ENCODE peak calls at places on chromosomes 6 and 20, in ten cellular contexts. K is dorsolateral prefrontal cortex; Z is B cell; U is GM12864; P is epithelial cell of esophagus; Y is neural progenitor cell; R is glutamatergic neuron; C is OCI-LY7; B is progenitor cell of endocrine pancreas; E is CD4-positive, alpha-beta T cell. J is an unnamed sample.

GRCh38 chr6:161361529-161361928 is 87.7 kb upstream of the AGPAT4 start:
- DNase-seq in E (no peak), R (no peak), C (no peak), B (no peak), Z (no peak), K (no peak), Y (no peak), P (no peak), U (no peak), J (no peak)

GRCh38 chr6:148971027-148971927 is 224.4 kb downstream of the UST start:
- DNase-seq in R (no peak), U (no peak), E (no peak), Y (no peak), P (peak), B (no peak), C (no peak), Z (no peak), K (no peak), J (no peak)

GRCh38 chr20:19975901-19976300 is 41.3 kb upstream of the NAA20 start:
- DNase-seq in U (no peak), E (no peak), R (no peak), K (no peak), C (no peak), Y (no peak), P (peak), B (no peak), Z (no peak), J (no peak)

GRCh38 chr20:39264506-39265172 is 302.5 kb downstream of the DHX35 start:
- DNase-seq in B (peak), Y (peak), K (peak), C (peak), E (no peak), Z (peak), P (peak), U (peak), R (peak), J (peak)

GRCh38 chr6:2970753-2971419 is 481 bp downstream of the SERPINB6 start:
- DNase-seq in E (no peak), K (peak), C (no peak), P (peak), U (no peak), B (no peak), R (peak), Y (peak), Z (peak), J (peak)

GRCh38 chr20:21396921-21397340 is 395 bp downstream of the NKX2-4 start:
- DNase-seq in E (no peak), P (peak), R (peak), B (peak), K (no peak), Y (peak), Z (peak), U (no peak), C (no peak), J (peak)

GRCh38 chr20:328596-329324 is 3.4 kb downstream of the SOX12 start:
- DNase-seq in K (no peak), R (no peak), C (no peak), Z (peak), Y (no peak), B (no peak), P (no peak), E (no peak), U (no peak), J (no peak)

GRCh38 chr6:20234136-20234535 is 21.9 kb upstream of the MBOAT1 start:
- DNase-seq in Y (no peak), P (no peak), C (no peak), U (no peak), E (no peak), R (no peak), B (no peak), K (no peak), Z (no peak), J (no peak)

GRCh38 chr6:41439524-41440418 is 104.4 kb downstream of the NCR2 start:
- DNase-seq in C (peak), E (no peak), Z (peak), Y (no peak), R (no peak), B (no peak), K (no peak), U (peak), P (no peak), J (peak)

GRCh38 chr20:51494241-51495110 is 48.0 kb downstream of the NFATC2 start:
- DNase-seq in B (no peak), E (no peak), K (no peak), Y (no peak), R (no peak), U (no peak), C (no peak), P (no peak), Z (peak), J (no peak)

GRCh38 chr6:106807946-106808611 is 166.4 kb downstream of the CD24 start:
- DNase-seq in B (no peak), E (no peak), R (no peak), P (no peak), U (no peak), Z (no peak), K (no peak), C (peak), Y (no peak), J (no peak)

GRCh38 chr6:10556496-10557391 is 35.6 kb downstream of the GCNT2 start:
- DNase-seq in Y (no peak), B (no peak), Z (no peak), E (no peak), R (no peak), P (no peak), K (no peak), C (no peak), U (no peak), J (no peak)

GRCh38 chr6:44539701-44540100 is 152.2 kb downstream of the CDC5L start:
- DNase-seq in P (peak), U (no peak), Z (no peak), K (no peak), C (no peak), E (no peak), R (no peak), Y (no peak), B (no peak), J (no peak)

GRCh38 chr6:93727447-93727846 is 308.1 kb upstream of the EPHA7 start:
- DNase-seq in K (no peak), R (no peak), U (no peak), Z (no peak), P (no peak), B (no peak), C (no peak), E (no peak), Y (no peak), J (no peak)

GRCh38 chr20:33919653-33920052 is 74.1 kb upstream of the RALY start:
- DNase-seq in P (no peak), B (no peak), R (no peak), K (no peak), E (no peak), U (no peak), Z (peak), C (no peak), Y (no peak), J (no peak)

GRCh38 chr6:149884215-149884614 is 13.7 kb downstream of the RAET1E start:
- DNase-seq in R (no peak), B (no peak), Z (no peak), K (no peak), E (no peak), C (no peak), P (peak), U (no peak), Y (peak), J (no peak)

GRCh38 chr6:52263709-52264320 is 19.5 kb upstream of the IL17F start:
- DNase-seq in K (peak), B (peak), Y (peak), P (peak), E (peak), R (peak), Z (peak), C (peak), U (no peak), J (peak)

GRCh38 chr20:19735446-19735845 is 22.6 kb upstream of the RIN2 start:
- DNase-seq in U (no peak), Z (no peak), Y (no peak), B (no peak), K (no peak), E (no peak), R (peak), P (peak), C (no peak), J (no peak)

GRCh38 chr6:30325873-30326445 is 768 bp upstream of the TRIM39 start:
- DNase-seq in E (no peak), Y (peak), K (no peak), R (peak), Z (peak), U (no peak), B (peak), C (peak), P (peak), J (no peak)

GRCh38 chr20:20679306-20679705 is 33.1 kb downstream of the RALGAPA2 start:
- DNase-seq in P (no peak), C (no peak), Z (no peak), Y (no peak), K (no peak), U (no peak), E (no peak), R (no peak), B (no peak), J (no peak)

GRCh38 chr6:108133594-108134179 is 32.1 kb upstream of the NR2E1 start:
- DNase-seq in K (peak), E (no peak), U (no peak), R (peak), Y (peak), B (peak), Z (peak), C (no peak), P (peak), J (no peak)

GRCh38 chr6:107866606-107867301 is 42.6 kb upstream of the SCML4 start:
- DNase-seq in K (no peak), B (no peak), P (peak), E (no peak), R (no peak), U (no peak), Z (peak), C (peak), Y (peak), J (peak)

GRCh38 chr20:58330692-58331091 is 21.2 kb downstream of the RAB22A start:
- DNase-seq in B (no peak), E (no peak), K (no peak), P (no peak), C (no peak), U (no peak), Z (no peak), Y (no peak), R (no peak), J (no peak)

GRCh38 chr6:111057074-111057752 is 30.1 kb upstream of the SLC16A10 start:
- DNase-seq in Y (peak), R (no peak), P (peak), B (no peak), Z (peak), E (peak), K (peak), C (peak), U (peak), J (peak)

GRCh38 chr6:109867009-109867969 is 110.8 kb upstream of the GPR6 start:
- DNase-seq in B (no peak), U (no peak), K (peak), E (no peak), Z (no peak), R (no peak), C (no peak), Y (no peak), P (no peak), J (no peak)

GRCh38 chr6:109867970-109868358 is 110.1 kb upstream of the GPR6 start:
- DNase-seq in Y (no peak), R (no peak), B (no peak), C (no peak), Z (no peak), U (no peak), K (no peak), P (no peak), E (no peak), J (no peak)

GRCh38 chr6:109869398-109870165 is 108.5 kb upstream of the GPR6 start:
- DNase-seq in K (peak), Z (no peak), C (no peak), R (no peak), U (no peak), P (no peak), Y (no peak), B (no peak), E (no peak), J (no peak)

GRCh38 chr6:109864050-109864449 is 114.1 kb upstream of the GPR6 start:
- DNase-seq in E (no peak), U (no peak), B (no peak), C (no peak), Y (no peak), Z (no peak), P (no peak), K (no peak), R (no peak), J (no peak)

GRCh38 chr6:109865968-109866367 is 112.1 kb upstream of the GPR6 start:
- DNase-seq in P (no peak), E (no peak), U (no peak), C (no peak), K (no peak), Z (no peak), Y (no peak), R (no peak), B (no peak), J (no peak)
- TF ChIP-seq CTCF in P (no peak), E (no peak), U (peak), C (peak), K (no peak), Z (no peak), Y (no peak), R (no peak), B (no peak), J (no peak)

DNA sequence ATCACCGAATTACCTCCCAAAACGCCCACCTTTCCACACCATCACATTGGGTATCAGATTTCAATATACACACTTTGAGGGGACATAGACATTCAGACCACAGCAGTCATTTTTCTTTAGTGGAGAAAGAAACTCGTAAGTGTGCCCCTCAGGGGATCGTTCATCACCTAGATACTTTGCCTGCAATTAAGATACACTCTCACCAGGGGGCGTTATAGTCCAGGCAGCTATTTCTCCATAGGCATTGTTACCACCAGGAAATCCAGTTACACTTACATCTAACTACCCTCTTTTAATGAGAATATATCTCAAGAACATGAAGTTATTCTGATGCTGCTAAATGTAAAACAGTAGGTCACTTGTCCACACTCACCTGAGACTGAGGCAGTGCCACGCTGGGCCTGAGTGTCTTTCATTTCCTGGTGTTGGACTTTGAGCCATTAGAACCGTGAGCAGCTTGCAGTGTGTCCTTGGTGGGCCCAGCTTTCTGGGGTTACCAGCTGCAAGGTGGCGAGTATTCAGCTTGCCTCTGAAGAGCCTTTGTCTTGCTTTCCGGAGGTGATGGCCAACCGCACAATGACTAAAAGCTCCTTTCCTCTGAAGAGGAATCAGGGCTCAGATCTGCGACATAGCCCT is 35.1 kb upstream of the UNC93A start:
- DNase-seq in K (no peak), E (no peak), P (no peak), C (no peak), Z (no peak), Y (no peak), R (no peak), U (no peak), B (no peak), J (no peak)
- TF ChIP-seq CTCF in K (no peak), E (no peak), P (no peak), C (peak), Z (no peak), Y (peak), R (peak), U (peak), B (no peak), J (no peak)

GRCh38 chr6:32845381-32845884 is 1.6 kb upstream of the PSMB8 start:
- DNase-seq in R (no peak), C (peak), K (no peak), U (no peak), P (no peak), Z (peak), E (no peak), Y (no peak), B (no peak), J (peak)

GRCh38 chr6:32844839-32845372 is 1.1 kb upstream of the PSMB8 start:
- DNase-seq in K (no peak), E (no peak), Z (no peak), Y (no peak), R (no peak), P (no peak), U (no peak), B (no peak), C (no peak), J (no peak)

GRCh38 chr6:32843321-32843978 is 397 bp downstream of the PSMB8 start:
- DNase-seq in E (no peak), K (no peak), B (no peak), Z (peak), U (no peak), C (peak), P (no peak), Y (no peak), R (peak), J (no peak)

GRCh38 chr6:32842690-32843089 is 1.2 kb downstream of the PSMB8 start:
- DNase-seq in P (no peak), K (no peak), C (no peak), Y (no peak), B (no peak), U (no peak), Z (no peak), E (no peak), R (no peak), J (no peak)

GRCh38 chr6:32843979-32844838 is at the start of gene PSMB8:
- DNase-seq in U (peak), K (peak), P (peak), Z (peak), Y (peak), B (peak), C (peak), E (peak), R (peak), J (peak)
- TF ChIP-seq CTCF in U (no peak), K (peak), P (peak), Z (no peak), Y (no peak), B (no peak), C (peak), E (no peak), R (no peak), J (no peak)

GRCh38 chr6:165770430-165771082 is 107.5 kb upstream of the PDE10A start:
- DNase-seq in E (no peak), P (peak), C (no peak), K (no peak), Z (no peak), R (no peak), Y (no peak), B (no peak), U (no peak), J (no peak)
- TF ChIP-seq CTCF in E (no peak), P (no peak), C (no peak), K (no peak), Z (no peak), R (no peak), Y (no peak), B (no peak), U (no peak), J (no peak)

GRCh38 chr6:280775-281468 is 11.4 kb upstream of the DUSP22 start:
- DNase-seq in Y (no peak), E (no peak), B (no peak), C (no peak), R (no peak), U (no peak), K (no peak), Z (no peak), P (no peak), J (no peak)

GRCh38 chr6:279630-280029 is 12.7 kb upstream of the DUSP22 start:
- DNase-seq in U (no peak), C (no peak), Z (no peak), E (no peak), P (no peak), B (no peak), Y (no peak), K (no peak), R (no peak), J (no peak)

GRCh38 chr6:277746-278145 is 14.5 kb upstream of the DUSP22 start:
- DNase-seq in R (no peak), P (no peak), Z (no peak), C (no peak), B (no peak), K (no peak), U (no peak), E (no peak), Y (no peak), J (no peak)

GRCh38 chr6:281469-282103 is 10.7 kb upstream of the DUSP22 start:
- DNase-seq in R (no peak), U (no peak), Z (no peak), Y (no peak), B (no peak), E (no peak), P (no peak), C (no peak), K (no peak), J (no peak)

GRCh38 chr6:278494-278893 is 13.8 kb upstream of the DUSP22 start:
- DNase-seq in U (no peak), K (no peak), B (no peak), E (no peak), Y (no peak), Z (no peak), R (no peak), P (no peak), C (no peak), J (no peak)
- TF ChIP-seq CTCF in U (no peak), K (no peak), B (no peak), E (no peak), Y (no peak), Z (no peak), R (no peak), P (no peak), C (no peak), J (no peak)

GRCh38 chr6:33771342-33772113 is 17.4 kb downstream of the LEMD2 start:
- DNase-seq in C (peak), Z (peak), B (peak), U (no peak), K (peak), P (peak), Y (peak), E (peak), R (peak), J (peak)
- TF ChIP-seq CTCF in C (peak), Z (peak), B (peak), U (peak), K (peak), P (peak), Y (peak), E (peak), R (peak), J (peak)

GRCh38 chr6:39453236-39453635 is 130.7 kb upstream of the KCNK16 start:
- DNase-seq in B (no peak), C (no peak), Z (no peak), P (no peak), E (no peak), R (no peak), U (no peak), K (no peak), Y (no peak), J (no peak)

GRCh38 chr6:39452746-39453145 is 130.2 kb upstream of the KCNK16 start:
- DNase-seq in E (no peak), U (no peak), C (no peak), B (no peak), K (no peak), Y (no peak), P (no peak), R (no peak), Z (no peak), J (no peak)

GRCh38 chr6:39453956-39454524 is 131.5 kb upstream of the KCNK16 start:
- DNase-seq in P (peak), U (no peak), Z (no peak), C (no peak), B (no peak), Y (no peak), R (no peak), E (no peak), K (no peak), J (no peak)

GRCh38 chr6:39452306-39452705 is 129.8 kb upstream of the KCNK16 start:
- DNase-seq in C (no peak), P (peak), B (no peak), Z (no peak), K (no peak), E (no peak), U (no peak), Y (no peak), R (no peak), J (no peak)

DNA sequence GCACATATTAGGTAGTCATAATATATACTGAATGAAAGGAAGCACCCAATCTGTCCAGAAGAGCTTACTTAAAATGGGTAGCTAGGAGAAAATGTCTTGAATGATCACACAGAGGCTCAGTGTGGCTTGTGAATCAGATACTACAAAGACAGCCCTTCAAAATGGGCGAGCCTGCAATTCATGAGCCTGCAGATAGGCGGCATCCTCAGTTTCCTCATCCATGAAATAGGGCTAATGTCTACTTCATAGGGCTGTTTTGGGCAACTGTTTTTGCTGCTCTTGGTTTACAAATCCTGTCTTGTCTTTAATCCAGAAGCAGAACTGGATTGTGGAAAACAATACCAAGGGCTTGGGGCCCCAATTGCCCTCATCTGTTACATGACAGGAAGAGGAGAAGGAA is 129.3 kb upstream of the KCNK16 start:
- DNase-seq in R (no peak), B (no peak), P (peak), Z (no peak), E (no peak), Y (peak), U (no peak), K (no peak), C (peak), J (peak)
- TF ChIP-seq CTCF in R (peak), B (peak), P (no peak), Z (no peak), E (no peak), Y (peak), U (peak), K (peak), C (peak), J (peak)